ENCODE peak calls at places on chromosomes 5 and 9, in eight cellular contexts. E, X, P, M, A, K, D and W are unnamed samples.

GRCh38 chr9:114291886-114292590 is 30.9 kb upstream of the ORM1 start:
- DNase-seq in K (no peak), E (no peak), P (no peak), A (no peak), D (no peak), X (no peak), M (no peak), W (peak)

GRCh38 chr9:13491493-13492424 is 212.3 kb upstream of the MPDZ start:
- DNase-seq in X (peak), E (no peak), M (peak), K (no peak), P (no peak), D (no peak), A (no peak), W (no peak)

GRCh38 chr5:160087244-160087643 is 32.0 kb downstream of the PWWP2A start:
- DNase-seq in E (no peak), X (no peak), K (no peak), D (no peak), A (no peak), M (no peak), P (no peak), W (no peak)

GRCh38 chr5:125408582-125409069 is 662.2 kb upstream of the ZNF608 start:
- DNase-seq in M (no peak), K (no peak), A (peak), P (no peak), E (peak), X (peak), D (no peak), W (peak)

GRCh38 chr9:95645992-95646391 is 129.2 kb upstream of the PTCH1 start:
- DNase-seq in X (no peak), M (no peak), K (no peak), D (no peak), A (no peak), E (no peak), P (no peak), W (no peak)

GRCh38 chr5:29758986-29759421 is 1434.5 kb upstream of the CDH6 start:
- DNase-seq in P (no peak), E (no peak), D (no peak), M (peak), X (no peak), K (no peak), A (peak), W (peak)

GRCh38 chr9:21104787-21105186 is 27.0 kb upstream of the IFNB1 start:
- DNase-seq in M (no peak), A (no peak), P (no peak), E (no peak), X (no peak), D (no peak), K (no peak), W (no peak)

GRCh38 chr9:109817846-109818472 is 38.0 kb downstream of the PALM2AKAP2 start:
- DNase-seq in E (peak), P (peak), X (peak), K (peak), M (peak), D (peak), A (peak), W (peak)

GRCh38 chr9:134323741-134324358 is 2.4 kb upstream of the RXRA start:
- DNase-seq in A (peak), P (no peak), D (no peak), X (no peak), M (peak), K (no peak), E (peak), W (peak)

GRCh38 chr5:51684794-51685355 is 301.6 kb downstream of the ISL1 start:
- DNase-seq in K (no peak), P (no peak), D (no peak), M (no peak), A (no peak), E (no peak), X (no peak), W (no peak)

GRCh38 chr5:180315762-180316212 is 23.9 kb upstream of the MAPK9 start:
- DNase-seq in E (peak), M (peak), D (peak), K (no peak), A (peak), P (peak), X (peak), W (peak)

GRCh38 chr9:74132986-74133385 is 364.1 kb upstream of the RORB start:
- DNase-seq in X (no peak), A (no peak), M (peak), K (no peak), E (no peak), P (no peak), D (no peak), W (no peak)

GRCh38 chr5:146069780-146070099 is 35.6 kb downstream of the PLAC8L1 start:
- DNase-seq in M (no peak), K (no peak), D (no peak), X (no peak), E (no peak), P (no peak), A (no peak), W (no peak)

GRCh38 chr9:8772302-8772701 is 972.7 kb upstream of the DMAC1 start:
- DNase-seq in D (no peak), A (no peak), M (no peak), E (no peak), K (no peak), P (no peak), X (no peak), W (no peak)

GRCh38 chr5:176754376-176754942 is 55.9 kb upstream of the UNC5A start:
- DNase-seq in E (no peak), K (no peak), P (no peak), M (no peak), D (no peak), X (no peak), A (peak), W (no peak)

GRCh38 chr5:134083517-134083916 is 31.0 kb upstream of the TCF7 start:
- DNase-seq in E (no peak), K (no peak), A (no peak), P (no peak), D (no peak), X (no peak), M (no peak), W (no peak)

GRCh38 chr9:82369251-82369945 is 380.8 kb downstream of the SPATA31D1 start:
- DNase-seq in M (no peak), K (no peak), X (no peak), A (no peak), P (no peak), D (no peak), E (no peak), W (no peak)

GRCh38 chr9:95879591-95879990 is 4.1 kb downstream of the ERCC6L2 start:
- DNase-seq in E (peak), P (no peak), D (no peak), M (no peak), A (no peak), K (no peak), X (no peak), W (no peak)

GRCh38 chr9:21060919-21061561 is 16.7 kb downstream of the IFNB1 start:
- DNase-seq in D (no peak), A (peak), K (no peak), E (no peak), P (no peak), M (no peak), X (no peak), W (no peak)

GRCh38 chr9:130563797-130564196 is 15.6 kb upstream of the FUBP3 start:
- DNase-seq in X (no peak), K (no peak), A (no peak), D (no peak), E (no peak), P (no peak), M (no peak), W (no peak)

GRCh38 chr9:16653491-16654407 is 216.7 kb downstream of the BNC2 start:
- DNase-seq in M (peak), X (no peak), A (no peak), E (peak), D (no peak), K (no peak), P (no peak), W (peak)

GRCh38 chr9:130220351-130220750 is 45.2 kb upstream of the HMCN2 start:
- DNase-seq in K (no peak), D (no peak), X (no peak), M (peak), A (no peak), P (no peak), E (peak), W (peak)

GRCh38 chr5:10789726-10790125 is 28.7 kb upstream of the DAP start:
- DNase-seq in D (no peak), X (no peak), E (peak), M (no peak), K (no peak), A (no peak), P (no peak), W (no peak)

GRCh38 chr9:17130285-17130684 is 4.6 kb upstream of the CNTLN start:
- DNase-seq in X (no peak), E (no peak), K (no peak), D (no peak), M (no peak), P (no peak), A (no peak), W (no peak)

GRCh38 chr5:180116441-180117377 is 45.1 kb upstream of the RNF130 start:
- DNase-seq in X (peak), K (no peak), M (peak), D (no peak), A (no peak), E (no peak), P (no peak), W (no peak)

GRCh38 chr5:122366501-122366900 is 54.5 kb downstream of the SNCAIP start:
- DNase-seq in X (no peak), A (peak), K (no peak), E (no peak), P (no peak), M (no peak), D (no peak), W (no peak)

GRCh38 chr9:87678650-87679355 is 47.1 kb upstream of the CTSL start:
- DNase-seq in K (no peak), E (peak), M (peak), X (peak), A (peak), D (no peak), P (peak), W (peak)

GRCh38 chr5:107361945-107362344 is 308.8 kb downstream of the EFNA5 start:
- DNase-seq in M (no peak), E (peak), P (no peak), K (no peak), D (no peak), A (no peak), X (no peak), W (no peak)

GRCh38 chr5:140143521-140144258 is 18.0 kb downstream of the IGIP start:
- DNase-seq in X (no peak), E (no peak), K (no peak), M (no peak), A (no peak), D (no peak), P (no peak), W (no peak)

GRCh38 chr5:74648835-74649286 is 8.3 kb upstream of the ENC1 start:
- DNase-seq in E (peak), D (peak), X (peak), K (no peak), A (peak), P (no peak), M (peak), W (no peak)